ENCODE peak calls at places on chromosomes 3 and 15, in five cellular contexts. G, I, Y, C and D are unnamed samples.

GRCh38 chr3:143754090-143754489 is 94.2 kb downstream of the SLC9A9 start:
- DNase-seq in G (no peak), I (no peak), Y (peak; percentile 8), C (no peak), D (no peak)

GRCh38 chr3:38566215-38566528 is 70.0 kb downstream of the EXOG start:
- DNase-seq in G (no peak), I (no peak), Y (no peak), C (no peak), D (no peak)

GRCh38 chr15:26028086-26028740 is 165.1 kb upstream of the ATP10A start:
- DNase-seq in G (peak; percentile 11), I (peak; percentile 14), Y (no peak), C (no peak), D (peak; percentile 0)

GRCh38 chr3:60010778-60011177 is 961.0 kb upstream of the CFAP20DC start:
- DNase-seq in G (no peak), I (no peak), Y (no peak), C (no peak), D (no peak)

GRCh38 chr15:99440029-99440428 is 125.8 kb upstream of the MEF2A start:
- DNase-seq in G (no peak), I (no peak), Y (no peak), C (no peak), D (no peak)

GRCh38 chr15:73965730-73966103 is 26.4 kb downstream of the STOML1 start:
- DNase-seq in G (no peak), I (peak; percentile 42), Y (peak; percentile 69), C (no peak), D (no peak)

GRCh38 chr3:49805884-49806701 is 3.0 kb downstream of the INKA1 start:
- DNase-seq in G (no peak), I (peak; percentile 21), Y (peak; percentile 49), C (no peak), D (peak; percentile 88)

GRCh38 chr3:124676236-124676635 is 54.0 kb upstream of the UMPS start:
- DNase-seq in G (peak; percentile 47), I (peak; percentile 64), Y (no peak), C (no peak), D (peak; percentile 48)

GRCh38 chr15:99279783-99280307 is 28.6 kb downstream of the LRRC28 start:
- DNase-seq in G (no peak), I (peak; percentile 26), Y (no peak), C (no peak), D (no peak)

GRCh38 chr3:174431717-174432116 is 427.4 kb upstream of the NAALADL2 start:
- DNase-seq in G (no peak), I (peak; percentile 74), Y (peak; percentile 64), C (no peak), D (peak; percentile 51)

GRCh38 chr3:147654827-147655226 is 245.7 kb downstream of the ZIC1 start:
- DNase-seq in G (no peak), I (peak; percentile 42), Y (peak; percentile 36), C (no peak), D (peak; percentile 11)